ENCODE peak calls at places on chromosome 12, in five cellular contexts. One of them, this sample, is unnamed.

GRCh38 chr12:50606675-50607379 is 102.0 kb downstream of the DIP2B start:
- DNase-seq in bronchial epithelial cell: no peak
- DNase-seq in CD8-positive, alpha-beta memory T cell: no peak
- DNase-seq in left ventricle myocardium superior: no peak
- DNase-seq in tibial artery: no peak
- DNase-seq in this sample: no peak

GRCh38 chr12:49950310-49951251 is at the start of gene AQP2:
- DNase-seq in CD8-positive, alpha-beta memory T cell: no peak
- DNase-seq in left ventricle myocardium superior: no peak
- DNase-seq in tibial artery: no peak
- DNase-seq in bronchial epithelial cell: no peak
- DNase-seq in this sample: no peak

GRCh38 chr12:131985145-131985875 is 35.6 kb downstream of the EP400 start:
- DNase-seq in tibial artery: no peak
- DNase-seq in bronchial epithelial cell: no peak
- DNase-seq in CD8-positive, alpha-beta memory T cell: no peak
- DNase-seq in left ventricle myocardium superior: peak; percentile 43
- DNase-seq in this sample: no peak

GRCh38 chr12:67590122-67590795 is 58.3 kb upstream of the DYRK2 start:
- DNase-seq in bronchial epithelial cell: no peak
- DNase-seq in CD8-positive, alpha-beta memory T cell: no peak
- DNase-seq in tibial artery: no peak
- DNase-seq in left ventricle myocardium superior: no peak
- DNase-seq in this sample: no peak

GRCh38 chr12:16238661-16239060 is 38.8 kb downstream of the SLC15A5 start:
- DNase-seq in tibial artery: no peak
- DNase-seq in CD8-positive, alpha-beta memory T cell: no peak
- DNase-seq in left ventricle myocardium superior: no peak
- DNase-seq in bronchial epithelial cell: peak; percentile 48
- DNase-seq in this sample: no peak

GRCh38 chr12:52126050-52126604 is 46.6 kb downstream of the SMIM41 start:
- DNase-seq in tibial artery: peak; percentile 53
- DNase-seq in CD8-positive, alpha-beta memory T cell: no peak
- DNase-seq in left ventricle myocardium superior: no peak
- DNase-seq in bronchial epithelial cell: no peak
- DNase-seq in this sample: no peak

GRCh38 chr12:49885118-49885517 is 18.6 kb downstream of the FAIM2 start:
- DNase-seq in left ventricle myocardium superior: no peak
- DNase-seq in CD8-positive, alpha-beta memory T cell: no peak
- DNase-seq in tibial artery: no peak
- DNase-seq in bronchial epithelial cell: no peak
- DNase-seq in this sample: no peak

GRCh38 chr12:53631721-53632120 is 5.5 kb upstream of the ATF7 start:
- DNase-seq in CD8-positive, alpha-beta memory T cell: no peak
- DNase-seq in left ventricle myocardium superior: no peak
- DNase-seq in bronchial epithelial cell: no peak
- DNase-seq in tibial artery: no peak
- DNase-seq in this sample: no peak

GRCh38 chr12:569803-570236 is 93.4 kb downstream of the NINJ2 start:
- DNase-seq in tibial artery: peak; percentile 92
- DNase-seq in bronchial epithelial cell: peak; percentile 44
- DNase-seq in CD8-positive, alpha-beta memory T cell: peak; percentile 78
- DNase-seq in left ventricle myocardium superior: peak; percentile 96
- DNase-seq in this sample: peak; percentile 89

GRCh38 chr12:47990351-47991105 is 13.7 kb downstream of the COL2A1 start:
- DNase-seq in left ventricle myocardium superior: no peak
- DNase-seq in bronchial epithelial cell: no peak
- DNase-seq in tibial artery: peak; percentile 34
- DNase-seq in CD8-positive, alpha-beta memory T cell: peak; percentile 27
- DNase-seq in this sample: no peak

GRCh38 chr12:45309826-45310626 is 94.1 kb downstream of the ANO6 start:
- DNase-seq in bronchial epithelial cell: no peak
- DNase-seq in tibial artery: no peak
- DNase-seq in left ventricle myocardium superior: no peak
- DNase-seq in CD8-positive, alpha-beta memory T cell: no peak
- DNase-seq in this sample: no peak

GRCh38 chr12:42129595-42130204 is 15.0 kb downstream of the GXYLT1 start:
- DNase-seq in tibial artery: no peak
- DNase-seq in left ventricle myocardium superior: no peak
- DNase-seq in bronchial epithelial cell: peak; percentile 76
- DNase-seq in CD8-positive, alpha-beta memory T cell: no peak
- DNase-seq in this sample: peak; percentile 81

GRCh38 chr12:62931481-62931880 is 3.5 kb downstream of the PPM1H start:
- DNase-seq in CD8-positive, alpha-beta memory T cell: no peak
- DNase-seq in tibial artery: no peak
- DNase-seq in bronchial epithelial cell: no peak
- DNase-seq in left ventricle myocardium superior: no peak
- DNase-seq in this sample: no peak

GRCh38 chr12:41795066-41795465 is 349.6 kb downstream of the GXYLT1 start:
- DNase-seq in left ventricle myocardium superior: no peak
- DNase-seq in tibial artery: no peak
- DNase-seq in bronchial epithelial cell: no peak
- DNase-seq in CD8-positive, alpha-beta memory T cell: no peak
- DNase-seq in this sample: no peak

GRCh38 chr12:56989866-56990610 is 16.3 kb downstream of the ZBTB39 start:
- DNase-seq in tibial artery: no peak
- DNase-seq in CD8-positive, alpha-beta memory T cell: no peak
- DNase-seq in bronchial epithelial cell: no peak
- DNase-seq in left ventricle myocardium superior: no peak
- DNase-seq in this sample: no peak

GRCh38 chr12:80175307-80175930 is 76.1 kb downstream of the OTOGL start:
- DNase-seq in left ventricle myocardium superior: no peak
- DNase-seq in bronchial epithelial cell: peak; percentile 79
- DNase-seq in tibial artery: no peak
- DNase-seq in CD8-positive, alpha-beta memory T cell: no peak
- DNase-seq in this sample: no peak

GRCh38 chr12:123267335-123267920 is 4.2 kb downstream of the CDK2AP1 start:
- DNase-seq in CD8-positive, alpha-beta memory T cell: no peak
- DNase-seq in left ventricle myocardium superior: no peak
- DNase-seq in tibial artery: no peak
- DNase-seq in bronchial epithelial cell: no peak
- DNase-seq in this sample: no peak

GRCh38 chr12:43912851-43913250 is 77.0 kb downstream of the TMEM117 start:
- DNase-seq in CD8-positive, alpha-beta memory T cell: no peak
- DNase-seq in tibial artery: no peak
- DNase-seq in left ventricle myocardium superior: no peak
- DNase-seq in bronchial epithelial cell: no peak
- DNase-seq in this sample: no peak

This sample was measured in tibial nerve.